ENCODE peak calls at places on chromosomes 16 and 17, in four cellular contexts. One of them, this sample, is unnamed.

GRCh38 chr16:67438098-67438791 is 7.3 kb downstream of the HSD11B2 start:
- DNase-seq in ascending aorta: no peak
- DNase-seq in esophagus squamous epithelium: no peak
- DNase-seq in Caco-2: no peak
- DNase-seq in this sample: no peak

GRCh38 chr16:53052519-53053501 is at the start of gene CHD9NB:
- DNase-seq in Caco-2: peak; percentile 74
- DNase-seq in esophagus squamous epithelium: no peak
- DNase-seq in ascending aorta: no peak
- DNase-seq in this sample: peak; percentile 98

GRCh38 chr16:67645397-67646121 is 615 bp downstream of the CARMIL2 start:
- DNase-seq in Caco-2: no peak
- DNase-seq in esophagus squamous epithelium: no peak
- DNase-seq in ascending aorta: no peak
- DNase-seq in this sample: no peak

GRCh38 chr16:72796222-72796621 is 251.7 kb downstream of the ZFHX3 start:
- DNase-seq in esophagus squamous epithelium: no peak
- DNase-seq in Caco-2: no peak
- DNase-seq in ascending aorta: no peak
- DNase-seq in this sample: no peak

GRCh38 chr17:12859520-12859919 is 70.2 kb downstream of the ARHGAP44 start:
- DNase-seq in Caco-2: no peak
- DNase-seq in ascending aorta: no peak
- DNase-seq in esophagus squamous epithelium: no peak
- DNase-seq in this sample: no peak

GRCh38 chr17:7992924-7993323 is 9.5 kb upstream of the GUCY2D start:
- DNase-seq in esophagus squamous epithelium: no peak
- DNase-seq in Caco-2: no peak
- DNase-seq in ascending aorta: no peak
- DNase-seq in this sample: peak; percentile 48

GRCh38 chr16:85162478-85163277 is 50.4 kb upstream of the CIBAR2 start:
- DNase-seq in ascending aorta: no peak
- DNase-seq in esophagus squamous epithelium: no peak
- DNase-seq in Caco-2: no peak
- DNase-seq in this sample: no peak

GRCh38 chr17:46875849-46876352 is 24.5 kb downstream of the WNT9B start:
- DNase-seq in ascending aorta: no peak
- DNase-seq in esophagus squamous epithelium: no peak
- DNase-seq in Caco-2: no peak
- DNase-seq in this sample: no peak

GRCh38 chr17:36945959-36946725 is 2.6 kb upstream of the AATF start:
- DNase-seq in esophagus squamous epithelium: no peak
- DNase-seq in ascending aorta: no peak
- DNase-seq in Caco-2: no peak
- DNase-seq in this sample: no peak

GRCh38 chr17:64648234-64648633 is 13.9 kb downstream of the SMURF2 start:
- DNase-seq in ascending aorta: no peak
- DNase-seq in Caco-2: no peak
- DNase-seq in esophagus squamous epithelium: no peak
- DNase-seq in this sample: peak; percentile 42

GRCh38 chr17:78883533-78884131 is 19.4 kb downstream of the CEP295NL start:
- DNase-seq in ascending aorta: peak; percentile 75
- DNase-seq in esophagus squamous epithelium: no peak
- DNase-seq in Caco-2: peak; percentile 95
- DNase-seq in this sample: no peak

GRCh38 chr16:28863929-28864886 is 565 bp downstream of the SH2B1 start:
- DNase-seq in Caco-2: no peak
- DNase-seq in esophagus squamous epithelium: no peak
- DNase-seq in ascending aorta: no peak
- DNase-seq in this sample: peak; percentile 76

DNA sequence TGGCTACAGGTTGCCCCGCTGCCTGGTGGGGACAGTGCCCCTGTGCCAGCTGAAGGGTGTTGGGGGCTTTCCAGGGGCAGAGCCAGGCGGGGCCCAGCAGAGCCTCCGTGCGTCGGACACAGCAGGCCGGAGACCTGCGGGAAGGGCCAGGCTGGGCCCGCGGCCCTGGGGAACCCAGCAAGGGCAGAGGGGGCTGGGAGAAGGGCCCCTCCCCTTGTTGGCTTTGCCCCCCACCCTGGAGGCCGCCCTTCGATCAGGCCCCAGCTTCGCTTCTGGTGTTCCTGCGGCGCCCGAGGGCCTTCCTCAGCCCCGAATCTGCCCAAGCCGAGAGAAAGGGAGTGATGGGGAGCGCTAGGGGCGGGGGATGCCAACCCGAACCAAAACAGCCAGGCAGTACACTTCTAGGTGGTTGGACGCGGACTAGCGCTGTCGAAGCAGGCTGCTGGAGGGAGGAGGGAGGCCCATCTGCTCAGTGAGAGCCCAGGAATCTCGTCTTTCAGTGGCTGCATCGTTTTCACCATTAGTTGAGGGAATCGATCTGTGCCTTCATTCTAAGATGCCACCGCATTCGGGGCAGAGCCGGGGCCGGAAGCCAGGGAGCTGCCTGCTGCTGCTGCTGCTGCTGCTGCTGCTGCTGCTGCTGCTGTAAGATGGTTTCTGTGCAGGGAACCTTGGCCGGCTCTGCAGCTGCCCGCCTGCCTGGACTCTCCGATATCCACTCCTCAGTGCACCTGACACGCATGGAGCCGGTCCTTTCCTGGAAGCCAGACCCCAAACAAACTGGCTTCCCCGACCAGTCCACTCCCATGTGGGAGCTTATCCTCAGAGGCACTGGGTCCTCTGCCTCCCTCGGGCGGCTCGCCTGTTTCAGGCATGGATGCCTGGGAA is 1.6 kb downstream of the JPH3 start:
- DNase-seq in esophagus squamous epithelium: no peak
- DNase-seq in Caco-2: no peak
- DNase-seq in ascending aorta: no peak
- DNase-seq in this sample: no peak
- H3K4me3 ChIP-seq in esophagus squamous epithelium: no peak overlapping the region
- H3K4me3 ChIP-seq in Caco-2: no peak overlapping the region
- H3K4me3 ChIP-seq in ascending aorta: no peak overlapping the region
- H3K4me3 ChIP-seq in this sample: no peak overlapping the region

DNA sequence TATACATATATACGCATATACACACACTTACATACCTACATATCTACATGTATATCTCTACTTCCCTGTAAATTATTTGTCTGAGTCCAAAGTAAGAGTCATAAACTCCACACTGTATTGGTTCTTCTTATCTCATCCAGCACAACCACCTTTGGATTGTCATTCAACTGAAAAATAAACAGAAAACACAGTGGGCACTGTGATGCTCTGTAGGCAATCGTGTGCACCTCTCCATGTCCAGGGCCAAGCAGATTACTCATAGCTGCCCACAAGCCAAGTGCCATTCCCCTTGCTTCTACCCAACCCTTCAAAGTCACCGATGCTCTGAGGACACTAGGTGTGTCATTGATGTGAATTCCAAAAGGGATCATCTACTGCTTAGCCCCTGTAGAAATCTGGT is 12.9 kb upstream of the TEKT3 start:
- DNase-seq in ascending aorta: no peak
- DNase-seq in Caco-2: no peak
- DNase-seq in esophagus squamous epithelium: no peak
- DNase-seq in this sample: peak; percentile 90
- H3K27me3 ChIP-seq in ascending aorta: no peaks in the 10 kb centered on the region
- H3K27me3 ChIP-seq in Caco-2: no peaks in the 10 kb centered on the region
- H3K27me3 ChIP-seq in esophagus squamous epithelium: no peaks in the 10 kb centered on the region
- H3K27me3 ChIP-seq in this sample: no peaks in the 10 kb centered on the region

DNA sequence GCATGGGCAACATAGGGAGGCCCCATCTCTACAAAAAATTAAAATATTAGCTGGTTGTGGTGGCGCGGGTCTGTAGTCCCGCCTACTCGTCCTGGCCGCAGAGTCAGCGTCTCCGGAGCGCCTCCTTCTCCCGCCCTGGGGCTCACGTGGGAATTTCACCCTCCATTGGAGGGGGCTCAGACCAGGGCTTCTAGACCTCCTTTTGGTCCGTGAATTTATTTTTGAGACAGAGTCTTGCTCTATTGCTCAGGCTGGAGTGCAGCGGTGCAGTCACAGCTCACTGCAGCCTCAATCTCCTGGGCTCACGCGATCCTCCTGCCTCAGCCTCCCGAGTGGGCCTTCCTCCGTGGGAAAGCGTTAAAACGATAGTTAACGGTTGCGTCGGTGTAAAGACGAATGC is 394 bp upstream of the NME4 start:
- DNase-seq in esophagus squamous epithelium: no peak
- DNase-seq in Caco-2: no peak
- DNase-seq in ascending aorta: no peak
- DNase-seq in this sample: no peak
- H3K4me3 ChIP-seq in esophagus squamous epithelium: peak overlapping the region; percentile 89
- H3K4me3 ChIP-seq in Caco-2: peak overlapping the region; percentile 55
- H3K4me3 ChIP-seq in ascending aorta: peak overlapping the region; percentile 95
- H3K4me3 ChIP-seq in this sample: peak overlapping the region; percentile 50

GRCh38 chr17:45792995-45793755 is 9.1 kb downstream of the CRHR1 start:
- DNase-seq in ascending aorta: no peak
- DNase-seq in Caco-2: no peak
- DNase-seq in esophagus squamous epithelium: no peak
- DNase-seq in this sample: peak; percentile 38
- H3K27me3 ChIP-seq in ascending aorta: no peaks in the 10 kb centered on the region
- H3K27me3 ChIP-seq in Caco-2: no peaks in the 10 kb centered on the region
- H3K27me3 ChIP-seq in esophagus squamous epithelium: no peaks in the 10 kb centered on the region
- H3K27me3 ChIP-seq in this sample: no peaks in the 10 kb centered on the region

GRCh38 chr16:7304257-7304656 is 28.4 kb upstream of the RBFOX1 start:
- DNase-seq in esophagus squamous epithelium: no peak
- DNase-seq in Caco-2: no peak
- DNase-seq in ascending aorta: no peak
- DNase-seq in this sample: no peak
- H3K4me3 ChIP-seq in esophagus squamous epithelium: no peak overlapping the region
- H3K4me3 ChIP-seq in Caco-2: no peak overlapping the region
- H3K4me3 ChIP-seq in ascending aorta: no peak overlapping the region
- H3K4me3 ChIP-seq in this sample: no peak overlapping the region

DNA sequence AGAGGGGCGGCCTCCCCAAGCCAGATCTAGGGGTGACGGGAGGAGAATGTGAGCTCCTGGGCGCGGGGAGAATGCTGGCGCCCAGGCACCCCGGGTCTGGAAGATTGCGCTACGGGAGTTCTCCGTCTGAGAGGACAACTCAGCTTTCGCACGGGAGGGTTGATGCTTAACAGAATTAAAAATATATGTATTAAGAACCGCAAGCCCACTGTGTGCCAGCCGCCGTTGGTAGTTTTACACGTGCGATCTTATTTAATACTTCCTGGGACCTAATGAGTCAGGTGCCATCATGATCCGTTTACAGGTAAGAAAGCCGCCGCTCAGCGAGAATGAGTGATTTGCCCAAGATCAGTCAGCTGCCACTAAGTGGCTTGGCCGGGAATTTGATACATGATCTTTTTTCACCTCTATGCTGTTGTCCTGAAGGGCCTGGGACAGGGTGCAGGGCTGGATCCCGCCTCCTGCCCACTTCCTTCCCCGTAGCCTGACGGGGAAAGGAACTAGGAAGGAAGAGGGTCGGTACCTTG is 784 bp downstream of the VAT1L start:
- DNase-seq in ascending aorta: no peak
- DNase-seq in esophagus squamous epithelium: no peak
- DNase-seq in Caco-2: no peak
- DNase-seq in this sample: no peak
- H3K27me3 ChIP-seq in ascending aorta: no peaks in the 10 kb centered on the region
- H3K27me3 ChIP-seq in esophagus squamous epithelium: peaks cover 13% of the 10 kb centered on the region
- H3K27me3 ChIP-seq in Caco-2: peaks cover 3% of the 10 kb centered on the region
- H3K27me3 ChIP-seq in this sample: peaks cover 14% of the 10 kb centered on the region

DNA sequence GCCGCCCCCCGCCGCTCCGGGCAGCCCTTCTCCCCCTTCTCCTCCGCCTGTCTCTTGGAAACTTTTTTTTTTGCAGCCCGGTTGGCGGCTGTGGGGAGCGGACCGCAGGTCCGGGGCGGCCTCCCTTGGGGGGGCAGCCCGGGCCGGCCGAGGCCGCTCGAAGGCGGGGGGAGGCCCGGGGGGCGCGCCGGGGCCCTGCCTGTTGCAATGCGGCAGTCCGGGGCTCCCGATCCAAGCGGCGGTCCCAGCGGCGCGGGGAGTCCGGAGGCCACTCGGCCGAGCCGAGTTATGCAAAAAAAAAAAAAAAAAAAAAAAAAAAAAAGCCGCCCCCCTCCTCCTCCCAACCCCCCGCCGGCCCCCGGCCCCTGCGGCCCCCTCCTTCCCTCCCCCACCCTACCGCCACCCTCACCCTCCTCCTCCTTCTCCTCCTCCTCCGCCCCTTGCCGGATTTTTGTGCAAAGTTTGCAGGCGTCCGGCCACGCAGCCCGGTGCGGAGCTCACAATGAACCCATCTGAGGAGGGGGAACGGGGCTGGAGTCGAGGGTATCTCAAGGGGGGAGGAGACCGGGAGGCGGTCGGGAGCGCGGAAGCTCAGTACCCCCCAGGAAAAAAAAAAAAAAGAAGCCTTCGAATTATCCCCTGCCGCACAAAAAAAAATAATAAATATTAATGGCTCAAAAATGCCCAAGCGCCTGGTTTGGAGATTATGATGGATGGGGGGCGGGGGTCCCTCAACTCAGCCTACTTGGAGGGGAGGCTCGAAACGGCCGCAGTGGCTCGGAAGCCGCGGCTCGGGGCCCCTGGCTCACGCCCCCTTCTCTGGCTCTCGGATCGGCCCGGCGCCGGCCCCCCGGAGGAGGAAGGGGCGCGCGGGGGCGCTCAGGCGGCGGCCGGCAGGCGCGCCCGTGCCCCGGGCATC is at the start of gene ZNF423:
- DNase-seq in ascending aorta: no peak
- DNase-seq in Caco-2: no peak
- DNase-seq in esophagus squamous epithelium: no peak
- DNase-seq in this sample: no peak
- H3K4me3 ChIP-seq in ascending aorta: peak within 1 kb of the TSS; percentile 81
- H3K4me3 ChIP-seq in Caco-2: peak within 1 kb of the TSS; percentile 61
- H3K4me3 ChIP-seq in esophagus squamous epithelium: peak within 1 kb of the TSS; percentile 90
- H3K4me3 ChIP-seq in this sample: peak within 1 kb of the TSS; percentile 71

GRCh38 chr17:73711916-73712315 is 67.7 kb upstream of the SDK2 start:
- DNase-seq in ascending aorta: no peak
- DNase-seq in Caco-2: no peak
- DNase-seq in esophagus squamous epithelium: no peak
- DNase-seq in this sample: no peak
- H3K27me3 ChIP-seq in ascending aorta: no peaks in the 10 kb centered on the region
- H3K27me3 ChIP-seq in Caco-2: peaks cover 2% of the 10 kb centered on the region
- H3K27me3 ChIP-seq in esophagus squamous epithelium: no peaks in the 10 kb centered on the region
- H3K27me3 ChIP-seq in this sample: peaks cover 4% of the 10 kb centered on the region

DNA sequence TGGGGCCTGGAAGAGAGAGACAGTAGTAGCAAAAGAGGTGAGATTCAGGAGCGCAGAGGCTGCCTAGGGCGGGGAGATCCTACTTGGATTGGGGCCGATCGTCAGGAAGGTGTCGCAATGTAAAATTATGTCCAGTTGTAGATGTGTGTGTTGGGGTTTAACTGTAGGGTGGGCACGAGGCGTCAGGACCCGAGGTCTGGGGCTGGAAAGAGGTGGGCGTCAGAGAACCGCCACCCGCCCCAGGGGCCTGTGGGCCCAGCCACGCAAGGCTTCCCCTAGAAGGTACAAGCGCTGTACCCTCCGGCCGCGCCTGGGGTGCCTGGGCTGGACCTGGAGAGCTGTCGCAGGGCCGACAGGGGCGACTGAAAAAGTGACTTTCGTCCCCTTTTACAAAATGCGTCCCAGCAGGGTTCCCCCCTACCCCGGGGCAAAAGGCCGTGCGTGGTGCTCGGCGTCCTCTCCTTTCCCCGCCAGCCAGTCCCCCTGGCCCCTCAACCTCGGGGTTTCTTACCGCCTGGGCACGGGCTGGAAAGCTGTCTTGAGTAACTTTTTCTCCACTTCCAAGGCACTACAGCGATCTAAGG is 2.8 kb downstream of the IRX3 start:
- DNase-seq in Caco-2: peak; percentile 26
- DNase-seq in ascending aorta: no peak
- DNase-seq in esophagus squamous epithelium: no peak
- DNase-seq in this sample: no peak
- H3K4me3 ChIP-seq in Caco-2: peak overlapping the region; percentile 83
- H3K4me3 ChIP-seq in ascending aorta: peak overlapping the region; percentile 73
- H3K4me3 ChIP-seq in esophagus squamous epithelium: peak overlapping the region; percentile 75
- H3K4me3 ChIP-seq in this sample: no peak overlapping the region

This sample was measured in small intestine.